ENCODE peak calls at places on chromosome 22, in ten cellular contexts. One of them, this sample, is unnamed.
A peak's percentile ranks its signal among the peaks of the same experiment; 100 is the strongest.

GRCh38 chr22:37162221-37163095 is 12.7 kb upstream of the IL2RB start:
- DNase-seq in tibial nerve: no peak
- DNase-seq in dorsolateral prefrontal cortex: no peak
- DNase-seq in adipocyte: no peak
- DNase-seq in endodermal cell: no peak
- DNase-seq in heart left ventricle: no peak
- DNase-seq in sigmoid colon: no peak
- DNase-seq in GM23248: no peak
- DNase-seq in pancreas: no peak
- DNase-seq in fibroblast of mammary gland: no peak
- DNase-seq in this sample: no peak

GRCh38 chr22:25563757-25564319 is 637 bp upstream of the GRK3 start:
- DNase-seq in tibial nerve: peak; percentile 34
- DNase-seq in dorsolateral prefrontal cortex: no peak
- DNase-seq in adipocyte: peak; percentile 24
- DNase-seq in endodermal cell: no peak
- DNase-seq in heart left ventricle: peak; percentile 23
- DNase-seq in sigmoid colon: peak; percentile 67
- DNase-seq in GM23248: no peak
- DNase-seq in pancreas: no peak
- DNase-seq in fibroblast of mammary gland: no peak
- DNase-seq in this sample: no peak

GRCh38 chr22:25484498-25484897 is 80.0 kb upstream of the GRK3 start:
- DNase-seq in tibial nerve: no peak
- DNase-seq in dorsolateral prefrontal cortex: no peak
- DNase-seq in adipocyte: no peak
- DNase-seq in endodermal cell: no peak
- DNase-seq in heart left ventricle: no peak
- DNase-seq in sigmoid colon: no peak
- DNase-seq in GM23248: no peak
- DNase-seq in pancreas: no peak
- DNase-seq in fibroblast of mammary gland: no peak
- DNase-seq in this sample: no peak

GRCh38 chr22:50505776-50506610 is 1.5 kb downstream of the LMF2 start:
- DNase-seq in tibial nerve: no peak
- DNase-seq in dorsolateral prefrontal cortex: no peak
- DNase-seq in adipocyte: no peak
- DNase-seq in endodermal cell: no peak
- DNase-seq in heart left ventricle: no peak
- DNase-seq in sigmoid colon: peak; percentile 66
- DNase-seq in GM23248: no peak
- DNase-seq in pancreas: peak; percentile 66
- DNase-seq in fibroblast of mammary gland: no peak
- DNase-seq in this sample: no peak

GRCh38 chr22:44888491-44888941 is 121.3 kb downstream of the PHF21B start:
- DNase-seq in tibial nerve: no peak
- DNase-seq in dorsolateral prefrontal cortex: no peak
- DNase-seq in adipocyte: no peak
- DNase-seq in endodermal cell: peak; percentile 74
- DNase-seq in heart left ventricle: no peak
- DNase-seq in sigmoid colon: no peak
- DNase-seq in GM23248: no peak
- DNase-seq in pancreas: peak; percentile 50
- DNase-seq in fibroblast of mammary gland: no peak
- DNase-seq in this sample: peak; percentile 77

GRCh38 chr22:37518509-37519267 is 527 bp downstream of the CARD10 start:
- DNase-seq in tibial nerve: no peak
- DNase-seq in dorsolateral prefrontal cortex: no peak
- DNase-seq in adipocyte: no peak
- DNase-seq in endodermal cell: peak; percentile 77
- DNase-seq in heart left ventricle: no peak
- DNase-seq in sigmoid colon: no peak
- DNase-seq in GM23248: peak; percentile 43
- DNase-seq in pancreas: peak; percentile 73
- DNase-seq in fibroblast of mammary gland: no peak
- DNase-seq in this sample: no peak

GRCh38 chr22:24925586-24926427 is 20.7 kb downstream of the LHFPL7 start:
- DNase-seq in tibial nerve: no peak
- DNase-seq in dorsolateral prefrontal cortex: no peak
- DNase-seq in adipocyte: no peak
- DNase-seq in endodermal cell: peak; percentile 76
- DNase-seq in heart left ventricle: no peak
- DNase-seq in sigmoid colon: no peak
- DNase-seq in GM23248: no peak
- DNase-seq in pancreas: no peak
- DNase-seq in fibroblast of mammary gland: no peak
- DNase-seq in this sample: no peak

GRCh38 chr22:49765091-49765771 is 62.4 kb downstream of the BRD1 start:
- DNase-seq in tibial nerve: no peak
- DNase-seq in dorsolateral prefrontal cortex: peak; percentile 12
- DNase-seq in adipocyte: no peak
- DNase-seq in endodermal cell: peak; percentile 42
- DNase-seq in heart left ventricle: peak; percentile 1
- DNase-seq in sigmoid colon: peak; percentile 47
- DNase-seq in GM23248: no peak
- DNase-seq in pancreas: peak; percentile 42
- DNase-seq in fibroblast of mammary gland: no peak
- DNase-seq in this sample: no peak

GRCh38 chr22:42993651-42994275 is 21.2 kb downstream of the PACSIN2 start:
- DNase-seq in tibial nerve: no peak
- DNase-seq in dorsolateral prefrontal cortex: no peak
- DNase-seq in adipocyte: peak; percentile 83
- DNase-seq in endodermal cell: no peak
- DNase-seq in heart left ventricle: no peak
- DNase-seq in sigmoid colon: peak; percentile 63
- DNase-seq in GM23248: peak; percentile 82
- DNase-seq in pancreas: peak; percentile 51
- DNase-seq in fibroblast of mammary gland: peak; percentile 65
- DNase-seq in this sample: no peak

GRCh38 chr22:42992886-42993479 is 22.0 kb downstream of the PACSIN2 start:
- DNase-seq in tibial nerve: no peak
- DNase-seq in dorsolateral prefrontal cortex: no peak
- DNase-seq in adipocyte: no peak
- DNase-seq in endodermal cell: no peak
- DNase-seq in heart left ventricle: no peak
- DNase-seq in sigmoid colon: peak; percentile 64
- DNase-seq in GM23248: no peak
- DNase-seq in pancreas: no peak
- DNase-seq in fibroblast of mammary gland: no peak
- DNase-seq in this sample: no peak

GRCh38 chr22:42996646-42997365 is 18.1 kb downstream of the PACSIN2 start:
- DNase-seq in tibial nerve: no peak
- DNase-seq in dorsolateral prefrontal cortex: no peak
- DNase-seq in adipocyte: no peak
- DNase-seq in endodermal cell: no peak
- DNase-seq in heart left ventricle: no peak
- DNase-seq in sigmoid colon: peak; percentile 73
- DNase-seq in GM23248: peak; percentile 42
- DNase-seq in pancreas: no peak
- DNase-seq in fibroblast of mammary gland: peak; percentile 32
- DNase-seq in this sample: no peak

GRCh38 chr22:42992092-42992491 is 22.9 kb downstream of the PACSIN2 start:
- DNase-seq in tibial nerve: no peak
- DNase-seq in dorsolateral prefrontal cortex: no peak
- DNase-seq in adipocyte: no peak
- DNase-seq in endodermal cell: no peak
- DNase-seq in heart left ventricle: no peak
- DNase-seq in sigmoid colon: peak; percentile 9
- DNase-seq in GM23248: no peak
- DNase-seq in pancreas: no peak
- DNase-seq in fibroblast of mammary gland: no peak
- DNase-seq in this sample: no peak

DNA sequence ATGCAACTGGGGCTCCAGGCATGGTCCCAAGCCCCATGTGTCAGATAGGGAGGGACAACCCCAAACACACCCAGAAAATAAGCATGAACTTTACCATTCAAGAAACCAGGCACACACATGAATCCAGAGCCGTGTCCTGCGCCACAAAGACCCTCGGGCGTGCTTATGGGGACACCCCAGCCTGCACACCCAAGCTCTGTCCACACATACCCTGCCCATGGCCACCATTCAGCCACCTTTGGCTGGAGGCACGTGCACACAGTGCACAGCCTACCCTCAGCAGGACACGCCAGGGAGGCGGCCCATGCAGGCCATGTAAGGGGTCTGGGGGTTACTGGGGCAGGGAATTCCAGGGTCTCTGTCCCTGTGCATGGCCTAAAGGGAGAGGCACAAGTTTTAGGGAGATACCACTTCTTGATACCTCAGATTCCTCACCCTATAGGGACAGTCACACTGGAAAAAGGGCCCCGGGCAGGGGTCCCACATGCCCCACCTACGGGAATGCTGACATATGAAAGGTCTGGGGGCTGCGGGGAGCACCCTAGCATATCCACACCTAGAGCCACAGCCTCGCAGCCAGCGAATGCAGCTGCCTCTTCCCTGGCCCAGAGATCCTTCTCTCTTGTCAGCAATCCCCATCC is 20.6 kb downstream of the PACSIN2 start:
- DNase-seq in tibial nerve: no peak
- DNase-seq in dorsolateral prefrontal cortex: no peak
- DNase-seq in adipocyte: no peak
- DNase-seq in endodermal cell: no peak
- DNase-seq in heart left ventricle: no peak
- DNase-seq in sigmoid colon: peak; percentile 67
- DNase-seq in GM23248: no peak
- DNase-seq in pancreas: no peak
- DNase-seq in fibroblast of mammary gland: no peak
- DNase-seq in this sample: no peak
- H3K4me3 ChIP-seq in tibial nerve: no peak overlapping the region
- H3K4me3 ChIP-seq in dorsolateral prefrontal cortex: no peak overlapping the region
- H3K4me3 ChIP-seq in adipocyte: peak overlapping the region; percentile 73
- H3K4me3 ChIP-seq in endodermal cell: no peak overlapping the region
- H3K4me3 ChIP-seq in heart left ventricle: peak overlapping the region; percentile 20
- H3K4me3 ChIP-seq in sigmoid colon: peak overlapping the region; percentile 15
- H3K4me3 ChIP-seq in GM23248: peak overlapping the region; percentile 61
- H3K4me3 ChIP-seq in pancreas: peak overlapping the region; percentile 32
- H3K4me3 ChIP-seq in fibroblast of mammary gland: peak overlapping the region; percentile 27
- H3K4me3 ChIP-seq in this sample: no peak overlapping the region

GRCh38 chr22:36026741-36027140 is 1.9 kb downstream of the RBFOX2 start:
- DNase-seq in tibial nerve: no peak
- DNase-seq in dorsolateral prefrontal cortex: no peak
- DNase-seq in adipocyte: peak; percentile 69
- DNase-seq in endodermal cell: no peak
- DNase-seq in heart left ventricle: no peak
- DNase-seq in sigmoid colon: no peak
- DNase-seq in GM23248: peak; percentile 64
- DNase-seq in pancreas: no peak
- DNase-seq in fibroblast of mammary gland: peak; percentile 59
- DNase-seq in this sample: no peak

GRCh38 chr22:36027579-36027959 is 1.1 kb downstream of the RBFOX2 start:
- DNase-seq in tibial nerve: peak; percentile 10
- DNase-seq in dorsolateral prefrontal cortex: no peak
- DNase-seq in adipocyte: peak; percentile 58
- DNase-seq in endodermal cell: no peak
- DNase-seq in heart left ventricle: no peak
- DNase-seq in sigmoid colon: peak; percentile 67
- DNase-seq in GM23248: peak; percentile 50
- DNase-seq in pancreas: no peak
- DNase-seq in fibroblast of mammary gland: no peak
- DNase-seq in this sample: no peak

GRCh38 chr22:36027960-36028645 is 521 bp downstream of the RBFOX2 start:
- DNase-seq in tibial nerve: peak; percentile 8
- DNase-seq in dorsolateral prefrontal cortex: no peak
- DNase-seq in adipocyte: no peak
- DNase-seq in endodermal cell: no peak
- DNase-seq in heart left ventricle: peak; percentile 37
- DNase-seq in sigmoid colon: peak; percentile 71
- DNase-seq in GM23248: no peak
- DNase-seq in pancreas: no peak
- DNase-seq in fibroblast of mammary gland: no peak
- DNase-seq in this sample: peak; percentile 89

GRCh38 chr22:36028646-36029405 is at the start of gene RBFOX2:
- DNase-seq in tibial nerve: peak; percentile 96
- DNase-seq in dorsolateral prefrontal cortex: peak; percentile 94
- DNase-seq in adipocyte: peak; percentile 98
- DNase-seq in endodermal cell: peak; percentile 100
- DNase-seq in heart left ventricle: peak; percentile 97
- DNase-seq in sigmoid colon: peak; percentile 99
- DNase-seq in GM23248: peak; percentile 97
- DNase-seq in pancreas: peak; percentile 96
- DNase-seq in fibroblast of mammary gland: peak; percentile 93
- DNase-seq in this sample: peak; percentile 99

GRCh38 chr22:36029406-36029755 is 757 bp upstream of the RBFOX2 start:
- DNase-seq in tibial nerve: no peak
- DNase-seq in dorsolateral prefrontal cortex: no peak
- DNase-seq in adipocyte: peak; percentile 31
- DNase-seq in endodermal cell: no peak
- DNase-seq in heart left ventricle: no peak
- DNase-seq in sigmoid colon: no peak
- DNase-seq in GM23248: peak; percentile 67
- DNase-seq in pancreas: no peak
- DNase-seq in fibroblast of mammary gland: peak; percentile 44
- DNase-seq in this sample: no peak
- H3K4me3 ChIP-seq in tibial nerve: peak overlapping the region; percentile 86
- H3K4me3 ChIP-seq in dorsolateral prefrontal cortex: peak overlapping the region; percentile 62
- H3K4me3 ChIP-seq in adipocyte: peak overlapping the region; percentile 85
- H3K4me3 ChIP-seq in endodermal cell: peak overlapping the region; percentile 76
- H3K4me3 ChIP-seq in heart left ventricle: peak overlapping the region; percentile 93
- H3K4me3 ChIP-seq in sigmoid colon: peak overlapping the region; percentile 64
- H3K4me3 ChIP-seq in GM23248: peak overlapping the region; percentile 72
- H3K4me3 ChIP-seq in pancreas: peak overlapping the region; percentile 72
- H3K4me3 ChIP-seq in fibroblast of mammary gland: peak overlapping the region; percentile 60
- H3K4me3 ChIP-seq in this sample: no peak overlapping the region

GRCh38 chr22:27798526-27799333 is 2.8 kb downstream of the MN1 start:
- DNase-seq in tibial nerve: no peak
- DNase-seq in dorsolateral prefrontal cortex: no peak
- DNase-seq in adipocyte: peak; percentile 56
- DNase-seq in endodermal cell: peak; percentile 83
- DNase-seq in heart left ventricle: no peak
- DNase-seq in sigmoid colon: no peak
- DNase-seq in GM23248: no peak
- DNase-seq in pancreas: no peak
- DNase-seq in fibroblast of mammary gland: no peak
- DNase-seq in this sample: no peak
- H3K4me3 ChIP-seq in tibial nerve: no peak overlapping the region
- H3K4me3 ChIP-seq in dorsolateral prefrontal cortex: no peak overlapping the region
- H3K4me3 ChIP-seq in adipocyte: peak overlapping the region; percentile 37
- H3K4me3 ChIP-seq in endodermal cell: no peak overlapping the region
- H3K4me3 ChIP-seq in heart left ventricle: peak overlapping the region; percentile 78
- H3K4me3 ChIP-seq in sigmoid colon: peak overlapping the region; percentile 70
- H3K4me3 ChIP-seq in GM23248: peak overlapping the region; percentile 85
- H3K4me3 ChIP-seq in pancreas: no peak overlapping the region
- H3K4me3 ChIP-seq in fibroblast of mammary gland: no peak overlapping the region
- H3K4me3 ChIP-seq in this sample: no peak overlapping the region

GRCh38 chr22:40856513-40857308 is at the start of the genes ST13 and XPNPEP3:
- DNase-seq in tibial nerve: peak; percentile 95
- DNase-seq in dorsolateral prefrontal cortex: peak; percentile 95
- DNase-seq in adipocyte: peak; percentile 97
- DNase-seq in endodermal cell: peak; percentile 98
- DNase-seq in heart left ventricle: peak; percentile 98
- DNase-seq in sigmoid colon: peak; percentile 99
- DNase-seq in GM23248: peak; percentile 98
- DNase-seq in pancreas: peak; percentile 98
- DNase-seq in fibroblast of mammary gland: peak; percentile 96
- DNase-seq in this sample: peak; percentile 100

GRCh38 chr22:40853961-40854360 is 2.5 kb downstream of the ST13 start:
- DNase-seq in tibial nerve: no peak
- DNase-seq in dorsolateral prefrontal cortex: no peak
- DNase-seq in adipocyte: peak; percentile 40
- DNase-seq in endodermal cell: no peak
- DNase-seq in heart left ventricle: no peak
- DNase-seq in sigmoid colon: no peak
- DNase-seq in GM23248: peak; percentile 48
- DNase-seq in pancreas: no peak
- DNase-seq in fibroblast of mammary gland: peak; percentile 40
- DNase-seq in this sample: no peak

GRCh38 chr22:40855104-40855959 is 1.1 kb downstream of the ST13 start:
- DNase-seq in tibial nerve: peak; percentile 28
- DNase-seq in dorsolateral prefrontal cortex: no peak
- DNase-seq in adipocyte: peak; percentile 56
- DNase-seq in endodermal cell: peak; percentile 42
- DNase-seq in heart left ventricle: no peak
- DNase-seq in sigmoid colon: no peak
- DNase-seq in GM23248: peak; percentile 82
- DNase-seq in pancreas: no peak
- DNase-seq in fibroblast of mammary gland: peak; percentile 63
- DNase-seq in this sample: no peak

GRCh38 chr22:40855960-40856512 is 403 bp downstream of the ST13 start:
- DNase-seq in tibial nerve: peak; percentile 22
- DNase-seq in dorsolateral prefrontal cortex: no peak
- DNase-seq in adipocyte: peak; percentile 68
- DNase-seq in endodermal cell: peak; percentile 74
- DNase-seq in heart left ventricle: no peak
- DNase-seq in sigmoid colon: peak; percentile 69
- DNase-seq in GM23248: peak; percentile 69
- DNase-seq in pancreas: no peak
- DNase-seq in fibroblast of mammary gland: peak; percentile 24
- DNase-seq in this sample: no peak

GRCh38 chr22:40853330-40853729 is 3.1 kb downstream of the ST13 start:
- DNase-seq in tibial nerve: no peak
- DNase-seq in dorsolateral prefrontal cortex: no peak
- DNase-seq in adipocyte: peak; percentile 15
- DNase-seq in endodermal cell: no peak
- DNase-seq in heart left ventricle: no peak
- DNase-seq in sigmoid colon: no peak
- DNase-seq in GM23248: peak; percentile 11
- DNase-seq in pancreas: no peak
- DNase-seq in fibroblast of mammary gland: no peak
- DNase-seq in this sample: no peak
- H3K4me3 ChIP-seq in tibial nerve: no peak overlapping the region
- H3K4me3 ChIP-seq in dorsolateral prefrontal cortex: peak overlapping the region; percentile 94
- H3K4me3 ChIP-seq in adipocyte: peak overlapping the region; percentile 99
- H3K4me3 ChIP-seq in endodermal cell: peak overlapping the region; percentile 95
- H3K4me3 ChIP-seq in heart left ventricle: peak overlapping the region; percentile 3
- H3K4me3 ChIP-seq in sigmoid colon: no peak overlapping the region
- H3K4me3 ChIP-seq in GM23248: peak overlapping the region; percentile 100
- H3K4me3 ChIP-seq in pancreas: no peak overlapping the region
- H3K4me3 ChIP-seq in fibroblast of mammary gland: no peak overlapping the region
- H3K4me3 ChIP-seq in this sample: no peak overlapping the region

This sample was measured in lower leg skin.